ENCODE peak calls at places on chromosomes 6 and 20, in four cellular contexts. Q is endothelial cell; Z is stomach; W is activated naive CD4-positive, alpha-beta T cell treated with anti-CD3 and anti-CD28 coated beads, Interleukin-2, amount 10 ng/mL, durations not matched to agents 7 days and 5 days. A is an unnamed sample.

GRCh38 chr6:73131706-73132105 is 93.6 kb downstream of the KHDC1L start:
- DNase-seq in Q (no peak), Z (no peak), W (no peak), A (peak)

GRCh38 chr6:9316831-9317230 is 881.5 kb upstream of the SLC35B3 start:
- DNase-seq in Q (no peak), Z (no peak), W (no peak), A (no peak)

GRCh38 chr6:101784094-101784493 is 390.6 kb downstream of the GRIK2 start:
- DNase-seq in Q (no peak), Z (no peak), W (no peak), A (no peak)

GRCh38 chr6:132471787-132472186 is 41.1 kb downstream of the STX7 start:
- DNase-seq in Q (no peak), Z (no peak), W (no peak), A (no peak)

GRCh38 chr6:36997811-36998722 is 7.4 kb upstream of the FGD2 start:
- DNase-seq in Q (no peak), Z (peak), W (no peak), A (no peak)

GRCh38 chr20:2871111-2871465 is 2.2 kb upstream of the PTPRA start:
- DNase-seq in Q (no peak), Z (no peak), W (no peak), A (peak)

GRCh38 chr6:13273931-13274706 is 54.2 kb downstream of the TBC1D7 start:
- DNase-seq in Q (no peak), Z (peak), W (peak), A (no peak)

GRCh38 chr6:151807513-151808330 is at the start of gene ESR1:
- DNase-seq in Q (peak), Z (peak), W (peak), A (peak)

A was measured in fibroblast of pulmonary artery.